ENCODE peak calls at places on chromosomes 1 and 21, in four cellular contexts. S, C, P and Q are unnamed samples.

GRCh38 chr1:152866321-152866720 is 6.5 kb downstream of the LCE7A start:
- DNase-seq in S (no peak), C (no peak), P (no peak), Q (no peak)

GRCh38 chr1:50929376-50929958 is 30.6 kb downstream of the FAF1 start:
- DNase-seq in S (no peak), P (no peak), C (no peak), Q (peak)

GRCh38 chr1:156524481-156524869 is 23.9 kb upstream of the MEF2D start:
- DNase-seq in S (no peak), C (no peak), P (no peak), Q (no peak)

GRCh38 chr1:68104155-68104554 is 53.7 kb upstream of the DIRAS3 start:
- DNase-seq in S (no peak), P (no peak), C (no peak), Q (no peak)

GRCh38 chr1:162548170-162548569 is 13.4 kb upstream of the UAP1 start:
- DNase-seq in S (peak), P (no peak), C (no peak), Q (no peak)

GRCh38 chr1:218659911-218660677 is 315.0 kb downstream of the TGFB2 start:
- DNase-seq in P (no peak), C (no peak), S (no peak), Q (no peak)

GRCh38 chr1:168875819-168876218 is 146.8 kb upstream of the DPT start:
- DNase-seq in S (no peak), C (no peak), P (no peak), Q (no peak)

GRCh38 chr1:205542367-205542766 is 37.9 kb downstream of the CDK18 start:
- DNase-seq in P (no peak), C (no peak), S (no peak), Q (no peak)

GRCh38 chr1:85502625-85503083 is 37.7 kb upstream of the DDAH1 start:
- DNase-seq in C (no peak), S (peak), P (peak), Q (peak)

GRCh38 chr21:36254106-36254941 is 65.7 kb upstream of the MORC3 start:
- DNase-seq in P (no peak), C (no peak), S (no peak), Q (no peak)

GRCh38 chr21:25501996-25502665 is 105.2 kb downstream of the MRPL39 start:
- DNase-seq in P (no peak), S (no peak), C (no peak), Q (no peak)

GRCh38 chr21:46518983-46519583 is 60.4 kb downstream of the DIP2A start:
- DNase-seq in S (no peak), C (no peak), P (no peak), Q (peak)

GRCh38 chr21:35503646-35504045 is 454.5 kb upstream of the RUNX1 start:
- DNase-seq in P (no peak), S (peak), C (no peak), Q (no peak)

GRCh38 chr1:22662318-22662717 is 9.3 kb downstream of the C1QB start:
- DNase-seq in S (peak), C (no peak), P (no peak), Q (peak)

GRCh38 chr1:92315766-92316413 is 17.0 kb downstream of the RPAP2 start:
- DNase-seq in S (no peak), C (no peak), P (no peak), Q (no peak)

GRCh38 chr1:183159960-183160359 is 26.1 kb upstream of the LAMC2 start:
- DNase-seq in C (no peak), P (no peak), S (no peak), Q (no peak)

GRCh38 chr1:19569786-19570185 is 74.3 kb upstream of the NBL1 start:
- DNase-seq in P (no peak), S (no peak), C (no peak), Q (no peak)

GRCh38 chr1:99438656-99439055 is 174.4 kb downstream of the PLPPR4 start:
- DNase-seq in C (no peak), P (no peak), S (no peak), Q (no peak)

GRCh38 chr1:28913786-28914227 is 562 bp upstream of the EPB41 start:
- DNase-seq in P (no peak), S (no peak), C (no peak), Q (no peak)

GRCh38 chr1:32246888-32247273 is at the start of gene FAM167B:
- DNase-seq in C (no peak), S (peak), P (peak), Q (no peak)

GRCh38 chr1:41281367-41281766 is 39.3 kb upstream of the SCMH1 start:
- DNase-seq in C (no peak), P (no peak), S (no peak), Q (no peak)

GRCh38 chr1:6207075-6207885 is 1.4 kb downstream of the RNF207 start:
- DNase-seq in P (no peak), S (no peak), C (no peak), Q (no peak)

GRCh38 chr1:39720094-39720999 is 18.3 kb upstream of the PPIE start:
- DNase-seq in S (no peak), C (no peak), P (no peak), Q (peak)

GRCh38 chr1:203536981-203537455 is 43.1 kb downstream of the OPTC start:
- DNase-seq in S (peak), C (no peak), P (no peak), Q (no peak)

GRCh38 chr1:92980732-92981647 is 19.7 kb upstream of the DIPK1A start:
- DNase-seq in S (no peak), C (no peak), P (no peak), Q (no peak)

GRCh38 chr1:1881727-1882126 is 9.2 kb downstream of the GNB1 start:
- DNase-seq in C (no peak), P (no peak), S (no peak), Q (no peak)
- TF ChIP-seq POLR2A in C (no peak), P (no peak), S (no peak), Q (no peak)

DNA sequence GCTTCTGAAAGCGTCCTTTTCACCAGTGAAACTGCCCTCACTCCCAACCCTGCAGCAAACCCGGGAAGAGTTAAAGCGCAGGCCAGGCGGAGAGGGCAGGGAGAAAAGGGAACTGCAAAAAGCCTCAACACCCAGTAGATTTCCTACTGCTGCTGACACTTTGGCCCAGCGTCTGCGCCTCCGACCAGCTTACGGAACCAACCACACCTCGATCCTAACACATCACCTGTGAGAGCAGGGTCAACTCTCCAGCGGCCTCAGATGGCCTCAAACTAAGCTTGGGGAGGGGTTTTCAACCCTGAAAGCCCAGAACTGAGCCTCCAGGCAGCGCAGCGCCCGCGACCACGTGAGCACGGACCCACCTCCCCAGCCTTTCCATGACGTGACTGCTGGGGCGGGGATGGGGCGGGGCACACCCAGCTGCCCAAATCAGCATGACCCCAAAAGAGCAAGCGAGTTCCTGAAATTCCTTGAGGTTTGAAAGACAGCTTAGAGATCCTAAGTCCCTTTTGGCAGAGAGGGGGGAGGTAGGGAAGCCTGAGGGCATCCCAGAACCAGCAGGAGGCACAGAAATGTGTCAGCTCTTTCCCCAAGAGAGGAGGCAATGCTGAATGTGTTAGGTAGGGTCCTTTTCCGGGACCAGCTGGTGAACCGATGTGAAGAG is 59.1 kb downstream of the ITPKB start:
- DNase-seq in P (peak), S (peak), C (peak), Q (peak)
- TF ChIP-seq POLR2A in P (peak), S (peak), C (no peak), Q (peak)

GRCh38 chr1:207825719-207826556 is 74.1 kb downstream of the CD46 start:
- DNase-seq in S (peak), P (peak), C (peak), Q (peak)
- TF ChIP-seq POLR2A in S (no peak), P (no peak), C (no peak), Q (peak)

DNA sequence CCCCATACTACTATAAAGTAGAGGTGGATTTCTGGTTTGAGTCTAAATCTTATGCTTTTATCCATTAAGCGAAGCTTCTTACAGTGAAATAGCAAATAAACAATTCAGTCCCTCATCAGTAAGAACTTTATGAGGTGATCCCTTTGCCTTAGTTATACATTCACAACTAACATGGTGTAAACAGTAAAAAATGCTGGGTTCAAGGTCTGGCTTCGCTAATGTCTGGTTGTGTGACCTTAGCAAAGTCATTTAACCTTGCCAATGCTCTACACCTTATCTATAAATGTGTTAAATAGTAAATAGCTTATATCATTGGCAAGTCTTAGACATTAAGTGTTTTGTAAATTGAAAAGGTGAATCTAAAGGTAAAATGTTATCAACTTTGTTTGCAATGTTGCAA is 475.4 kb downstream of the LMO4 start:
- DNase-seq in P (no peak), C (no peak), S (no peak), Q (no peak)
- TF ChIP-seq POLR2A in P (no peak), C (no peak), S (no peak), Q (no peak)

GRCh38 chr1:1756661-1757421 is 21.4 kb downstream of the NADK start:
- DNase-seq in P (peak), C (peak), S (no peak), Q (no peak)
- TF ChIP-seq POLR2A in P (no peak), C (no peak), S (no peak), Q (no peak)

GRCh38 chr1:44799770-44800584 is at the start of gene PLK3:
- DNase-seq in P (peak), C (peak), S (peak), Q (peak)
- TF ChIP-seq POLR2A in P (peak), C (peak), S (peak), Q (peak)

GRCh38 chr1:178536844-178537371 is 24.0 kb downstream of the TEX35 start:
- DNase-seq in P (peak), S (no peak), C (no peak), Q (peak)
- TF ChIP-seq POLR2A in P (no peak), S (no peak), C (peak), Q (no peak)